ENCODE peak calls at places on chromosomes 2 and 18, in nine cellular contexts. C, O, R, Y, V, E, W, T and M are unnamed samples.

GRCh38 chr2:219836647-219837177 is 209.3 kb downstream of the SLC4A3 start:
- DNase-seq in T (no peak), R (no peak), V (no peak), W (no peak), E (no peak), Y (no peak), O (peak; percentile 14), C (no peak), M (no peak)

GRCh38 chr2:219916261-219916660 is 288.8 kb downstream of the SLC4A3 start:
- DNase-seq in R (no peak), V (no peak), Y (no peak), E (no peak), T (no peak), C (no peak), W (no peak), O (no peak), M (no peak)

GRCh38 chr2:239732666-239733010 is 292.5 kb downstream of the NDUFA10 start:
- DNase-seq in C (no peak), V (no peak), T (no peak), Y (no peak), E (no peak), R (peak; percentile 52), O (no peak), W (no peak), M (no peak)

GRCh38 chr18:67104700-67105284 is 411.7 kb downstream of the DSEL start:
- DNase-seq in W (no peak), C (peak; percentile 27), Y (peak; percentile 16), O (peak; percentile 1), R (peak; percentile 66), E (peak; percentile 79), V (peak; percentile 77), T (peak; percentile 70), M (no peak)

GRCh38 chr18:63410792-63411191 is 11.5 kb downstream of the VPS4B start:
- DNase-seq in R (no peak), E (no peak), W (no peak), O (no peak), C (no peak), V (no peak), Y (no peak), T (no peak), M (no peak)

GRCh38 chr2:54871457-54872103 is 148.1 kb downstream of the EML6 start:
- DNase-seq in O (no peak), T (no peak), E (no peak), V (no peak), R (no peak), W (no peak), C (no peak), Y (no peak), M (no peak)

GRCh38 chr2:221423212-221423804 is 148.8 kb downstream of the EPHA4 start:
- DNase-seq in T (no peak), V (no peak), E (no peak), C (no peak), Y (no peak), R (no peak), W (no peak), O (no peak), M (no peak)

GRCh38 chr2:144004742-144005141 is 515.2 kb downstream of the ZEB2 start:
- DNase-seq in O (no peak), W (no peak), R (no peak), V (no peak), T (no peak), Y (no peak), C (no peak), E (no peak), M (no peak)

GRCh38 chr2:24075915-24076848 is at the start of gene SF3B6:
- DNase-seq in C (peak; percentile 93), E (peak; percentile 99), V (peak; percentile 82), O (peak; percentile 99), W (peak; percentile 99), T (peak; percentile 99), Y (peak; percentile 88), R (peak; percentile 99), M (peak; percentile 94)

GRCh38 chr2:80392446-80392845 is 87.9 kb upstream of the LRRTM1 start:
- DNase-seq in E (no peak), O (no peak), Y (peak; percentile 1), V (no peak), W (no peak), R (no peak), C (no peak), T (no peak), M (no peak)

GRCh38 chr2:62409442-62409841 is 96.6 kb downstream of the TMEM17 start:
- DNase-seq in T (no peak), W (no peak), E (no peak), R (no peak), O (no peak), V (no peak), Y (no peak), C (no peak), M (no peak)

GRCh38 chr2:53559302-53559967 is 208.2 kb upstream of the CHAC2 start:
- DNase-seq in O (no peak), R (no peak), Y (no peak), V (no peak), T (no peak), C (no peak), W (no peak), E (no peak), M (no peak)

GRCh38 chr2:5285891-5286290 is 406.3 kb upstream of the SOX11 start:
- DNase-seq in V (no peak), O (no peak), T (no peak), W (no peak), C (no peak), Y (no peak), E (no peak), R (no peak), M (no peak)

GRCh38 chr2:228037915-228038314 is 143.6 kb downstream of the SPHKAP start:
- DNase-seq in W (no peak), O (no peak), E (no peak), Y (no peak), V (no peak), R (no peak), T (no peak), C (no peak), M (no peak)

GRCh38 chr2:228040995-228041394 is 140.5 kb downstream of the SPHKAP start:
- DNase-seq in E (no peak), R (no peak), W (no peak), O (no peak), C (no peak), Y (no peak), V (no peak), T (no peak), M (no peak)

DNA sequence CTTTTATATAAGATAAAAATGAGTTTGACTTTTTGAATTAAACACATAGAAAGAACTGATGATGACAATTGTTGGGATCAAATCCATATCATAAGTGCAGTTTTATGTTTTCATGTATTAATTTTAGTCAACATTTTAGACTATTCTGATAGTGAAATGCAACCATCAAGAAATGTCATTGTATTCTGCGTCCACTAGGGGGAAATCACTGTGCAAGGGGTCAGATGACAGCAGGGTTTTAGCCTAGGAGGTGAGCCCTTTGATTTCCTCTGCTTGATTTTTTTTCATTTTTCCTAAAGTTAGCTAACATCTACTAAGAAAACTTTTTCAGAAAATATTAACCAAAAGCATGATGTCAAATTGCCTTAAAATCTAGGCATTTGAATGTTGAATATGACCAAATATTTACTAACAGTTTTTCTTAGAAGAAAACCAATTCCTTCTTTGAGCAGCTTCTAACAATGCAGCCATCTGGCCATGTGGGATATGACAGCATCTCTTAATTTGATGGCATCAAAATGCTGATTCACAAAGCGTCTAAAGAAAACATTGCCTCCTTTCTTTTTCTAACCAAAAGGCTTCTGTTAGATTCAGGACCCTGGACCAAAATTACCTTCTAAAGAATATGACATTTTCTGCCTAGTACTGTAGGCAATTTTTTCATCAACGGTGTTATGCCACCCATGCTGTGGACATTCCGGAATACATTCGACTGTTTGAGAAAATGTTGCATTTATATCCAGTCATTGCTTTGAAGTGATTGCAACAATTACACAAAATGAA is 141.5 kb downstream of the SPHKAP start:
- DNase-seq in R (no peak), Y (no peak), T (no peak), V (no peak), O (peak; percentile 36), E (no peak), W (no peak), C (no peak), M (peak; percentile 28)
- TF ChIP-seq CTCF in R (no peak), Y (peak; percentile 13), T (peak; percentile 74), V (peak; percentile 86), O (peak; percentile 83), E (peak; percentile 68), W (peak; percentile 58), C (no peak), M (peak; percentile 55)

DNA sequence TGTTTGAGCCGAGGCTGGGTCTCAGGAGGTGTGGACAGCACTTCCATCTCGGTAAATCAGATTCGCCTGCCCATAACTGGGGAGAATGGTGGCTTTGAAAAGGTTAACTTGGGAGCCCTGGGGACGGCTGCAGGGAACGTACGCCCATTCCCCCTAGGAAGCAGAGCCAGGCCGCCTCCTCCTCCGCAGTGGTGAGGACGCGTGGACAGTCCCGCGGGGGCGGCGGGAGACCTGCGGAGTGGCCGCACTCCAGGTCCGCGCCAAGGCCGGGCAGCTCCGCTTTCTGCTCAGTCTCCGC is 845 bp upstream of the MYCN start:
- DNase-seq in T (no peak), O (no peak), W (no peak), C (no peak), Y (no peak), V (peak; percentile 78), R (peak; percentile 67), E (peak; percentile 75), M (peak; percentile 82)
- TF ChIP-seq CTCF in T (no peak), O (no peak), W (no peak), C (no peak), Y (no peak), V (no peak), R (no peak), E (peak; percentile 84), M (peak; percentile 74)

DNA sequence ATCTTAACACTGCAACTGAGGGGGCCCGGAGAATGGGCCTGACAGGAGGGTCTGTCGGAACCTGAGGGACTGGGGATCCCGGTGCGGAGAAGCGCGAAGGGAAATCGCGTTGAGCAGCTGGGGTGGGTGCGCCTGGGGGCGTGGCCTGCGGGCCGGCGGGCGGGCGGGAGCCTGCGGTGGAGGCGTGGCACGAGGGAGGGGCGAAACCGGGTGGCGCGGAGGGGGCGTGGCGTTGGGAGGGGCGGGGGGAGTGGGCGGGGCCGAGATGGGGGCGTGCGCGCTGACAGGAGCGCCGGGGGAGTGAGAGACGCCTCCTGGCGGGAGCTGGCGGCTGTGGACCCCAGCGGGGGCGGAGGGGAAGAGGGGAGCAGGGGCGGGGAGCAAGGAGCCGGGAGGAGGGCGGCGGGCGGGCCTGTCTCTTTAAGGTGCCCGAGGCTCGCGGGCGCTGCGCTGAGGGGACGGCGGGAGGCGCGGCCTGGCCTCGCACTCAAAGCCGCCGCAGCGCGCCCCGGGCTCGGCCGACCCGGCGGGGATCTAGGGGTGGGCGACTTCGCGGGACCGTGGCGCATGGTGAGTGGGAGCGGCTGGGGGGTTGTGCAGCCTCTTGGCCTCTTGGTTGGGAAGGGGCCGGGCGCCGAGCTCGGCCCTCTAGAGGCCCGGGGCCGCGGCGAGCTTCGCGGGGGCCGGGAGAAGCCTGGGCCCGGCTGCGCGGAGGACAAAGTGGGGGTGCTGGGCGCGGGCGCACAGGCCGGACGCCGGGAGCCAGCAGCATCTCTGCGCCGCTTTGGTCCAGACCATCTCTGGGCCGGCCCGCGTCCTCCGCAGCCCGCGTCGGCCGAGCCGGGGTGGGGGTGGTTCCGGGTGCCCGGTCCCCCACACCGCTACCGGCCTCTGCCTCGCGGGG is at the start of gene TWSG1:
- DNase-seq in E (peak; percentile 92), O (peak; percentile 96), Y (peak; percentile 61), R (peak; percentile 96), T (peak; percentile 22), C (peak; percentile 80), W (peak; percentile 93), V (peak; percentile 95), M (peak; percentile 99)
- TF ChIP-seq CTCF in E (peak; percentile 40), O (peak; percentile 32), Y (peak; percentile 74), R (peak; percentile 16), T (peak; percentile 72), C (no peak), W (peak; percentile 44), V (peak; percentile 39), M (no peak)

GRCh38 chr2:71467180-71467815 is 13.9 kb downstream of the DYSF start:
- DNase-seq in C (no peak), O (no peak), W (peak; percentile 32), R (no peak), E (peak; percentile 43), V (peak; percentile 56), Y (no peak), T (no peak), M (no peak)
- TF ChIP-seq CTCF in C (no peak), O (no peak), W (no peak), R (no peak), E (peak; percentile 21), V (no peak), Y (no peak), T (no peak), M (no peak)